ENCODE peak calls at places on chromosomes 3 and 15, in six cellular contexts. V, F, W, K, Y and X are unnamed samples.

GRCh38 chr3:57586778-57587177 is 10.4 kb downstream of the ARF4 start:
- DNase-seq in V (no peak), F (no peak), W (no peak), K (no peak), Y (no peak), X (no peak)

GRCh38 chr3:67349551-67350174 is 304.7 kb downstream of the SUCLG2 start:
- DNase-seq in V (no peak), F (peak; percentile 29), W (no peak), K (peak; percentile 59), Y (no peak), X (no peak)

GRCh38 chr3:193780810-193781472 is 187.9 kb downstream of the OPA1 start:
- DNase-seq in V (no peak), F (peak; percentile 66), W (peak; percentile 27), K (peak; percentile 38), Y (peak; percentile 74), X (peak; percentile 75)

GRCh38 chr3:170637321-170637720 is 51.4 kb upstream of the SLC7A14 start:
- DNase-seq in V (no peak), F (no peak), W (no peak), K (no peak), Y (no peak), X (no peak)

GRCh38 chr3:160098261-160098908 is 109.8 kb downstream of the IL12A start:
- DNase-seq in V (no peak), F (no peak), W (no peak), K (no peak), Y (no peak), X (no peak)

GRCh38 chr15:29822685-29823459 is 604 bp upstream of the TJP1 start:
- DNase-seq in V (no peak), F (no peak), W (no peak), K (no peak), Y (peak; percentile 5), X (peak; percentile 66)

GRCh38 chr3:139325551-139325950 is 18.3 kb upstream of the MRPS22 start:
- DNase-seq in V (no peak), F (no peak), W (no peak), K (no peak), Y (no peak), X (no peak)

GRCh38 chr15:49620174-49620573 is 444 bp downstream of the FAM227B start:
- DNase-seq in V (no peak), F (no peak), W (no peak), K (no peak), Y (no peak), X (no peak)

GRCh38 chr3:101701696-101702634 is 15.4 kb upstream of the RPL24 start:
- DNase-seq in V (no peak), F (no peak), W (no peak), K (no peak), Y (no peak), X (no peak)

GRCh38 chr3:124792341-124793034 is 62.2 kb downstream of the UMPS start:
- DNase-seq in V (no peak), F (no peak), W (no peak), K (no peak), Y (no peak), X (no peak)

GRCh38 chr3:168620854-168621253 is 525.1 kb upstream of the GOLIM4 start:
- DNase-seq in V (no peak), F (no peak), W (no peak), K (no peak), Y (peak; percentile 36), X (no peak)

GRCh38 chr3:100209948-100210776 is 50.6 kb upstream of the TBC1D23 start:
- DNase-seq in V (no peak), F (peak; percentile 71), W (no peak), K (no peak), Y (no peak), X (no peak)

GRCh38 chr3:33146791-33147445 is 33.1 kb downstream of the CRTAP start:
- DNase-seq in V (no peak), F (no peak), W (no peak), K (no peak), Y (no peak), X (no peak)

GRCh38 chr3:52136513-52136912 is 17.7 kb downstream of the POC1A start:
- DNase-seq in V (no peak), F (no peak), W (no peak), K (no peak), Y (no peak), X (no peak)

GRCh38 chr15:89469331-89470107 is 26.9 kb downstream of the RHCG start:
- DNase-seq in V (no peak), F (no peak), W (no peak), K (no peak), Y (no peak), X (no peak)

GRCh38 chr15:74275957-74276356 is 39.8 kb downstream of the CCDC33 start:
- DNase-seq in V (no peak), F (no peak), W (no peak), K (no peak), Y (no peak), X (no peak)

GRCh38 chr3:63051920-63052319 is 176.7 kb upstream of the CADPS start:
- DNase-seq in V (no peak), F (no peak), W (no peak), K (no peak), Y (no peak), X (peak; percentile 7)

GRCh38 chr3:184405075-184406060 is 25.5 kb downstream of the CHRD start:
- DNase-seq in V (no peak), F (no peak), W (no peak), K (no peak), Y (no peak), X (no peak)

GRCh38 chr15:52567886-52568568 is 803 bp downstream of the ARPP19 start:
- DNase-seq in V (peak; percentile 11), F (no peak), W (peak; percentile 35), K (peak; percentile 60), Y (no peak), X (peak; percentile 61)

GRCh38 chr3:113614402-113614801 is 82.0 kb downstream of the USF3 start:
- DNase-seq in V (no peak), F (no peak), W (no peak), K (no peak), Y (no peak), X (no peak)

GRCh38 chr3:124747111-124747981 is 17.1 kb downstream of the UMPS start:
- DNase-seq in V (no peak), F (no peak), W (no peak), K (no peak), Y (no peak), X (no peak)

GRCh38 chr3:81684739-81685395 is 76.6 kb downstream of the GBE1 start:
- DNase-seq in V (no peak), F (no peak), W (no peak), K (no peak), Y (no peak), X (no peak)

GRCh38 chr15:101001056-101001455 is 81.9 kb downstream of the LRRK1 start:
- DNase-seq in V (no peak), F (no peak), W (no peak), K (peak; percentile 4), Y (no peak), X (no peak)

GRCh38 chr3:187955076-187955952 is 198.6 kb upstream of the LPP start:
- DNase-seq in V (no peak), F (no peak), W (no peak), K (no peak), Y (no peak), X (no peak)

GRCh38 chr3:79405183-79405582 is 362.6 kb downstream of the ROBO1 start:
- DNase-seq in V (no peak), F (no peak), W (no peak), K (no peak), Y (no peak), X (no peak)

GRCh38 chr3:64958187-64958586 is 270.4 kb upstream of the ADAMTS9 start:
- DNase-seq in V (no peak), F (no peak), W (no peak), K (no peak), Y (no peak), X (no peak)

GRCh38 chr3:38454179-38454883 is 641 bp downstream of the ACVR2B start:
- DNase-seq in V (no peak), F (peak; percentile 74), W (no peak), K (peak; percentile 32), Y (no peak), X (peak; percentile 61)

GRCh38 chr3:189202583-189202982 is 30.8 kb downstream of the TPRG1 start:
- DNase-seq in V (no peak), F (no peak), W (no peak), K (no peak), Y (no peak), X (no peak)

GRCh38 chr3:64224826-64225606 is at the start of gene PRICKLE2:
- DNase-seq in V (no peak), F (peak; percentile 25), W (peak; percentile 16), K (no peak), Y (peak; percentile 82), X (peak; percentile 47)

GRCh38 chr3:69462826-69463100 is 76.9 kb upstream of the FRMD4B start:
- DNase-seq in V (no peak), F (no peak), W (no peak), K (no peak), Y (no peak), X (no peak)

GRCh38 chr15:72758195-72758594 is 25.4 kb downstream of the ADPGK start:
- DNase-seq in V (no peak), F (no peak), W (no peak), K (no peak), Y (peak; percentile 82), X (no peak)

GRCh38 chr3:43882976-43883680 is 192.4 kb downstream of the ABHD5 start:
- DNase-seq in V (no peak), F (no peak), W (no peak), K (no peak), Y (no peak), X (no peak)

GRCh38 chr3:104133630-104134029 is 1233.1 kb upstream of the ALCAM start:
- DNase-seq in V (no peak), F (no peak), W (no peak), K (no peak), Y (peak; percentile 9), X (no peak)

GRCh38 chr3:14463330-14464216 is 61.2 kb downstream of the SLC6A6 start:
- DNase-seq in V (no peak), F (no peak), W (no peak), K (no peak), Y (no peak), X (no peak)